ENCODE peak calls at places on chromosomes 6 and 20, in eight cellular contexts. E is stimulated activated CD8-positive, alpha-beta memory T cell treated with anti-CD3 and anti-CD28 coated beads, Interleukin-2, amount 100 ng/mL, for 48 hours; Z is SW480; D is GM23248; A is naive thymus-derived CD4-positive, alpha-beta T cell; N is endothelial cell of umbilical vein; O is ovary; W is HS-5. S is an unnamed sample.

GRCh38 chr6:133977983-133978895 is 25.2 kb downstream of the TBPL1 start:
- DNase-seq in O (peak), A (no peak), N (peak), W (peak), Z (peak), E (no peak), D (peak), S (no peak)

GRCh38 chr6:75493400-75494064 is at the start of gene FILIP1:
- DNase-seq in D (peak), N (no peak), A (no peak), Z (no peak), W (no peak), E (no peak), O (peak), S (no peak)

GRCh38 chr6:156801712-156802111 is 24.5 kb downstream of the ARID1B start:
- DNase-seq in N (no peak), E (no peak), O (no peak), D (no peak), A (no peak), W (no peak), Z (no peak), S (no peak)

GRCh38 chr6:155473741-155474140 is 18.1 kb upstream of the NOX3 start:
- DNase-seq in W (no peak), Z (no peak), E (no peak), N (no peak), A (no peak), D (no peak), O (no peak), S (no peak)

GRCh38 chr6:11700118-11700718 is 78.4 kb downstream of the ADTRP start:
- DNase-seq in D (peak), Z (peak), E (no peak), N (peak), W (no peak), O (no peak), A (no peak), S (peak)

GRCh38 chr20:23047001-23047737 is 2.3 kb downstream of the THBD start:
- DNase-seq in D (no peak), O (no peak), E (no peak), N (no peak), A (no peak), Z (no peak), W (no peak), S (no peak)

GRCh38 chr6:164013480-164014208 is 599.1 kb downstream of the QKI start:
- DNase-seq in W (no peak), A (no peak), Z (no peak), O (no peak), D (no peak), E (no peak), N (no peak), S (peak)

GRCh38 chr20:15862178-15862577 is 711.1 kb downstream of the KIF16B start:
- DNase-seq in O (no peak), E (no peak), D (no peak), Z (peak), A (no peak), W (no peak), N (no peak), S (no peak)

GRCh38 chr6:137241481-137242011 is 22.4 kb upstream of the IFNGR1 start:
- DNase-seq in N (no peak), A (no peak), W (no peak), Z (peak), E (no peak), O (no peak), D (peak), S (no peak)

GRCh38 chr20:32189691-32190607 is 17.6 kb downstream of the PLAGL2 start:
- DNase-seq in W (no peak), Z (no peak), D (peak), E (no peak), O (peak), N (peak), A (peak), S (no peak)

GRCh38 chr6:4889701-4890100 is 113.5 kb downstream of the CDYL start:
- DNase-seq in O (no peak), N (no peak), A (no peak), E (no peak), Z (no peak), D (no peak), W (no peak), S (no peak)

GRCh38 chr20:23187759-23188158 is 101.6 kb upstream of the CD93 start:
- DNase-seq in Z (peak), W (no peak), N (no peak), O (peak), A (no peak), D (no peak), E (no peak), S (no peak)

GRCh38 chr6:166757226-166758135 is 130.4 kb upstream of the RPS6KA2 start:
- DNase-seq in O (no peak), A (no peak), E (no peak), N (no peak), W (no peak), D (peak), Z (peak), S (no peak)

GRCh38 chr6:76682842-76683241 is 610.4 kb upstream of the IMPG1 start:
- DNase-seq in E (no peak), W (no peak), Z (peak), D (peak), O (no peak), A (no peak), N (peak), S (peak)

GRCh38 chr6:48765352-48765961 is 654.5 kb upstream of the PTCHD4 start:
- DNase-seq in D (peak), O (no peak), A (no peak), N (peak), E (no peak), W (no peak), Z (peak), S (peak)

GRCh38 chr6:140537211-140537610 is 1162.8 kb upstream of the CITED2 start:
- DNase-seq in D (peak), E (no peak), Z (no peak), W (no peak), N (no peak), O (no peak), A (no peak), S (no peak)

GRCh38 chr6:36985963-36986703 is at the start of gene MTCH1:
- DNase-seq in D (peak), N (peak), O (peak), E (peak), A (peak), Z (peak), W (peak), S (peak)

GRCh38 chr6:138498575-138499302 is 555 bp downstream of the NHSL1 start:
- DNase-seq in N (no peak), Z (peak), O (no peak), E (no peak), D (no peak), W (no peak), A (no peak), S (no peak)